ENCODE peak calls at places on chromosome 12, in eight cellular contexts. J is MCF 10A; A is nucleus accumbens; Y is IMR-90; N is endodermal cell; C is Caki2; Z is bronchial epithelial cell; R is activated naive CD8-positive, alpha-beta T cell treated with anti-CD3 and anti-CD28 coated beads, Interleukin-2, amount 50 U/mL, for 24 hours. W is an unnamed sample.
A peak's percentile ranks its signal among the peaks of the same experiment; 100 is the strongest.

GRCh38 chr12:98741615-98742265 is 96.7 kb downstream of the APAF1 start:
- DNase-seq in J (no peak), A (no peak), Y (peak; percentile 19), N (peak; percentile 72), C (no peak), Z (no peak), R (no peak), W (peak; percentile 12)

GRCh38 chr12:90679674-90680073 is 275.3 kb downstream of the CCER1 start:
- DNase-seq in J (peak; percentile 65), A (no peak), Y (no peak), N (no peak), C (no peak), Z (peak; percentile 87), R (no peak), W (no peak)

GRCh38 chr12:53180931-53181645 is 363 bp upstream of the CSAD start:
- DNase-seq in J (peak; percentile 68), A (peak; percentile 81), Y (peak; percentile 71), N (peak; percentile 93), C (no peak), Z (peak; percentile 33), R (peak; percentile 80), W (peak; percentile 61)

GRCh38 chr12:131900397-131900796 is 6.0 kb downstream of the ULK1 start:
- DNase-seq in J (peak; percentile 53), A (no peak), Y (no peak), N (no peak), C (no peak), Z (peak; percentile 50), R (no peak), W (no peak)

GRCh38 chr12:95624544-95624943 is 73.3 kb upstream of the USP44 start:
- DNase-seq in J (no peak), A (no peak), Y (peak; percentile 31), N (no peak), C (peak; percentile 59), Z (peak; percentile 54), R (no peak), W (no peak)

GRCh38 chr12:101962486-101962885 is 85.1 kb downstream of the DRAM1 start:
- DNase-seq in J (no peak), A (no peak), Y (peak; percentile 64), N (no peak), C (no peak), Z (peak; percentile 49), R (no peak), W (no peak)

GRCh38 chr12:54373619-54374554 is 9.6 kb upstream of the GPR84 start:
- DNase-seq in J (no peak), A (no peak), Y (no peak), N (no peak), C (no peak), Z (peak; percentile 59), R (no peak), W (no peak)

GRCh38 chr12:12425616-12426015 is 68.7 kb downstream of the BORCS5 start:
- DNase-seq in J (no peak), A (no peak), Y (peak; percentile 71), N (no peak), C (no peak), Z (peak; percentile 47), R (no peak), W (no peak)

GRCh38 chr12:29732211-29732992 is 51.3 kb downstream of the TMTC1 start:
- DNase-seq in J (no peak), A (no peak), Y (no peak), N (no peak), C (no peak), Z (no peak), R (no peak), W (no peak)